ENCODE peak calls at places on chromosomes 12 and 14, in eight cellular contexts. One of them, this sample, is unnamed.

GRCh38 chr12:12486661-12487240 is 75.9 kb downstream of the DUSP16 start:
- DNase-seq in IMR-90: no peak
- DNase-seq in stromal cell of bone marrow: no peak
- DNase-seq in Daoy: no peak
- DNase-seq in T-helper 2 cell: no peak
- DNase-seq in endothelial cell: no peak
- DNase-seq in NCI-H69: no peak
- DNase-seq in mammary epithelial cell: no peak
- DNase-seq in this sample: no peak

GRCh38 chr14:75222208-75222701 is 45.8 kb upstream of the TMED10 start:
- DNase-seq in NCI-H69: no peak
- DNase-seq in Daoy: peak; percentile 90
- DNase-seq in T-helper 2 cell: no peak
- DNase-seq in IMR-90: peak; percentile 92
- DNase-seq in stromal cell of bone marrow: peak; percentile 40
- DNase-seq in mammary epithelial cell: peak; percentile 95
- DNase-seq in endothelial cell: no peak
- DNase-seq in this sample: no peak

GRCh38 chr12:55849616-55850015 is 6.9 kb upstream of the MMP19 start:
- DNase-seq in Daoy: no peak
- DNase-seq in endothelial cell: no peak
- DNase-seq in NCI-H69: no peak
- DNase-seq in stromal cell of bone marrow: no peak
- DNase-seq in IMR-90: no peak
- DNase-seq in T-helper 2 cell: no peak
- DNase-seq in mammary epithelial cell: no peak
- DNase-seq in this sample: no peak

GRCh38 chr12:67562513-67563287 is 85.8 kb upstream of the DYRK2 start:
- DNase-seq in NCI-H69: no peak
- DNase-seq in endothelial cell: no peak
- DNase-seq in stromal cell of bone marrow: no peak
- DNase-seq in T-helper 2 cell: no peak
- DNase-seq in mammary epithelial cell: no peak
- DNase-seq in IMR-90: no peak
- DNase-seq in Daoy: no peak
- DNase-seq in this sample: no peak

GRCh38 chr12:103368167-103368566 is 127.6 kb downstream of the C12orf42 start:
- DNase-seq in mammary epithelial cell: no peak
- DNase-seq in Daoy: no peak
- DNase-seq in endothelial cell: no peak
- DNase-seq in NCI-H69: no peak
- DNase-seq in T-helper 2 cell: no peak
- DNase-seq in IMR-90: no peak
- DNase-seq in stromal cell of bone marrow: no peak
- DNase-seq in this sample: no peak

GRCh38 chr12:71312767-71313375 is 126.7 kb upstream of the LGR5 start:
- DNase-seq in NCI-H69: no peak
- DNase-seq in Daoy: no peak
- DNase-seq in mammary epithelial cell: peak; percentile 70
- DNase-seq in endothelial cell: no peak
- DNase-seq in stromal cell of bone marrow: no peak
- DNase-seq in IMR-90: no peak
- DNase-seq in T-helper 2 cell: no peak
- DNase-seq in this sample: no peak

GRCh38 chr14:51365241-51365940 is 125.3 kb downstream of the TMX1 start:
- DNase-seq in IMR-90: no peak
- DNase-seq in stromal cell of bone marrow: peak; percentile 59
- DNase-seq in NCI-H69: no peak
- DNase-seq in Daoy: no peak
- DNase-seq in endothelial cell: no peak
- DNase-seq in T-helper 2 cell: no peak
- DNase-seq in mammary epithelial cell: no peak
- DNase-seq in this sample: no peak

GRCh38 chr12:132154941-132155770 is 10.9 kb downstream of the NOC4L start:
- DNase-seq in Daoy: no peak
- DNase-seq in endothelial cell: no peak
- DNase-seq in IMR-90: no peak
- DNase-seq in NCI-H69: no peak
- DNase-seq in T-helper 2 cell: peak; percentile 53
- DNase-seq in mammary epithelial cell: no peak
- DNase-seq in stromal cell of bone marrow: no peak
- DNase-seq in this sample: no peak

GRCh38 chr12:71472441-71472911 is 32.9 kb downstream of the LGR5 start:
- DNase-seq in T-helper 2 cell: no peak
- DNase-seq in NCI-H69: no peak
- DNase-seq in stromal cell of bone marrow: no peak
- DNase-seq in IMR-90: peak; percentile 30
- DNase-seq in endothelial cell: no peak
- DNase-seq in mammary epithelial cell: no peak
- DNase-seq in Daoy: no peak
- DNase-seq in this sample: peak; percentile 3

GRCh38 chr14:102591372-102591943 is 991 bp upstream of the RCOR1 start:
- DNase-seq in stromal cell of bone marrow: no peak
- DNase-seq in IMR-90: peak; percentile 29
- DNase-seq in T-helper 2 cell: peak; percentile 43
- DNase-seq in mammary epithelial cell: no peak
- DNase-seq in NCI-H69: peak; percentile 69
- DNase-seq in Daoy: peak; percentile 54
- DNase-seq in endothelial cell: peak; percentile 43
- DNase-seq in this sample: no peak

GRCh38 chr12:2752676-2753371 is 41.9 kb upstream of the FKBP4 start:
- DNase-seq in mammary epithelial cell: peak; percentile 55
- DNase-seq in Daoy: peak; percentile 70
- DNase-seq in stromal cell of bone marrow: peak; percentile 20
- DNase-seq in NCI-H69: peak; percentile 58
- DNase-seq in endothelial cell: peak; percentile 88
- DNase-seq in IMR-90: peak; percentile 57
- DNase-seq in T-helper 2 cell: peak; percentile 71
- DNase-seq in this sample: peak; percentile 25

GRCh38 chr12:13348464-13348863 is 151.9 kb downstream of the EMP1 start:
- DNase-seq in endothelial cell: no peak
- DNase-seq in Daoy: no peak
- DNase-seq in NCI-H69: no peak
- DNase-seq in T-helper 2 cell: no peak
- DNase-seq in stromal cell of bone marrow: no peak
- DNase-seq in IMR-90: no peak
- DNase-seq in mammary epithelial cell: no peak
- DNase-seq in this sample: no peak

GRCh38 chr12:109458771-109459208 is 18.3 kb downstream of the KCTD10 start:
- DNase-seq in endothelial cell: no peak
- DNase-seq in NCI-H69: no peak
- DNase-seq in T-helper 2 cell: no peak
- DNase-seq in mammary epithelial cell: no peak
- DNase-seq in IMR-90: peak; percentile 74
- DNase-seq in Daoy: peak; percentile 18
- DNase-seq in stromal cell of bone marrow: no peak
- DNase-seq in this sample: no peak

This sample was measured in GM04504.